ENCODE peak calls at places on chromosomes 12 and 14, in four cellular contexts. J is HCT116, K is upper lobe of left lung, F is HepG2. M is an unnamed sample.

GRCh38 chr12:124603910-124604775 is 36.7 kb upstream of the NCOR2 start:
- ATAC-seq in J (no peak), K (no peak), F (no peak), M (no peak)

GRCh38 chr14:75469606-75470237 is 41.9 kb downstream of the JDP2 start:
- ATAC-seq in J (no peak), K (peak), F (no peak), M (peak)

GRCh38 chr12:47804177-47804576 is 15.5 kb downstream of the HDAC7 start:
- ATAC-seq in J (no peak), K (no peak), F (no peak), M (no peak)

GRCh38 chr14:53979747-53980642 is 23.4 kb upstream of the BMP4 start:
- ATAC-seq in J (peak), K (no peak), F (peak), M (peak)

GRCh38 chr12:27554421-27555186 is 30.6 kb downstream of the PPFIBP1 start:
- ATAC-seq in J (no peak), K (no peak), F (no peak), M (peak)

GRCh38 chr14:22159968-22160367 is 429.1 kb downstream of the DAD1 start:
- ATAC-seq in J (no peak), K (no peak), F (no peak), M (no peak)

GRCh38 chr14:68604361-68604730 is 188.5 kb downstream of the ZFP36L1 start:
- ATAC-seq in J (no peak), K (no peak), F (no peak), M (no peak)

GRCh38 chr12:69385038-69385437 is 25.5 kb downstream of the YEATS4 start:
- ATAC-seq in J (no peak), K (no peak), F (no peak), M (no peak)

GRCh38 chr12:27190761-27191160 is 53.3 kb upstream of the STK38L start:
- ATAC-seq in J (no peak), K (no peak), F (no peak), M (no peak)

GRCh38 chr12:133203344-133204263 is 22.3 kb downstream of the ZNF268 start:
- ATAC-seq in J (no peak), K (no peak), F (no peak), M (no peak)

GRCh38 chr12:75790219-75790618 is 241.4 kb downstream of the PHLDA1 start:
- ATAC-seq in J (no peak), K (no peak), F (no peak), M (no peak)

GRCh38 chr14:75142494-75142893 is 15.6 kb upstream of the NEK9 start:
- ATAC-seq in J (no peak), K (no peak), F (no peak), M (no peak)

GRCh38 chr12:953776-954175 is 4.3 kb upstream of the RAD52 start:
- ATAC-seq in J (no peak), K (no peak), F (no peak), M (no peak)

GRCh38 chr12:84619053-84619452 is 293.5 kb downstream of the SLC6A15 start:
- ATAC-seq in J (no peak), K (no peak), F (no peak), M (no peak)

GRCh38 chr12:45299132-45299692 is 83.3 kb downstream of the ANO6 start:
- ATAC-seq in J (peak), K (no peak), F (no peak), M (peak)

GRCh38 chr14:74018029-74018703 is 922 bp downstream of the ENTPD5 start:
- ATAC-seq in J (peak), K (peak), F (peak), M (peak)

GRCh38 chr12:75489613-75490210 is 9.2 kb downstream of the GLIPR1 start:
- ATAC-seq in J (peak), K (no peak), F (no peak), M (no peak)

GRCh38 chr14:76514599-76514998 is 138.7 kb downstream of the ESRRB start:
- ATAC-seq in J (peak), K (no peak), F (peak), M (no peak)

GRCh38 chr12:110717037-110717436 is 25.7 kb downstream of the PPP1CC start:
- ATAC-seq in J (peak), K (no peak), F (peak), M (no peak)
- TF ChIP-seq POLR2A in J (no peak), K (no peak), F (no peak), M (no peak)

DNA sequence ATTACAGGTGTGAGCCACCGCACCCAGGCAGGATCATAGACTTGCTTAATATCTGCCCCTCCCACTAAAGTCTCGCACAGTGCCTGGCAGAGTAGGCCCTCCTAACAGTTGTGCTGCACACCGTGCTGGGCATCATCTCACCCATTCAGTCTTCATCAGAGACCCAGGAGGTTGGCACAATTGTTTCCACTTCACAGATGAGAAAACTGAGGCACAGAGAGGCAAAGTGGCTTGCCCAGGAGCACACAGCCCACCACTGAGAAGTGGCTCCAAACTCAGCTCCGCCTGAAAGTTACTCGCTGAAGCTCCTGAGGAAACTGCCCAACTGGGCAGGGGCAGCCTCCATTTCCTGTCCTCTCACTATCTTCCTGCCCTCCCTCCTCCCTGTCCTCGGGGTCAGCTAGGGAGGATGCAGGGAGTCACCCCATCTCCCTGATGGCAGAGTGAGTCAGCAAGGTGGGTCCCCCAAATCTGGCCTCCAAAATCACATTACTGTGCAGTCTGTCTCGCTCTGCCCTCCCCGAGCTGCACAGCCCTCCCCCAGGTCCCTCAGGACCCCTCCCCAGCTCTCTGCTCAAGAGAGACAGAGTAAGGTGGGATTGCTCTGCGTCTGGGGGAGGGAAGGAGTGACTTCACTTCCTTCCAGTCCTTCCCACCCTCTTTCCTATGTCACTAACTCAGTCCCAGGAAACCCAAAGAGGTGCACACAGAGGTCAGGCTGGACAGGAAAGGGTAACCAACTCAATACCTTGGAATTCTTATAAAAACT is 5.7 kb downstream of the SLC8B1 start:
- ATAC-seq in J (no peak), K (no peak), F (no peak), M (no peak)
- TF ChIP-seq POLR2AphosphoS5 in J (no peak), K (no peak), F (no peak), M (no peak)

DNA sequence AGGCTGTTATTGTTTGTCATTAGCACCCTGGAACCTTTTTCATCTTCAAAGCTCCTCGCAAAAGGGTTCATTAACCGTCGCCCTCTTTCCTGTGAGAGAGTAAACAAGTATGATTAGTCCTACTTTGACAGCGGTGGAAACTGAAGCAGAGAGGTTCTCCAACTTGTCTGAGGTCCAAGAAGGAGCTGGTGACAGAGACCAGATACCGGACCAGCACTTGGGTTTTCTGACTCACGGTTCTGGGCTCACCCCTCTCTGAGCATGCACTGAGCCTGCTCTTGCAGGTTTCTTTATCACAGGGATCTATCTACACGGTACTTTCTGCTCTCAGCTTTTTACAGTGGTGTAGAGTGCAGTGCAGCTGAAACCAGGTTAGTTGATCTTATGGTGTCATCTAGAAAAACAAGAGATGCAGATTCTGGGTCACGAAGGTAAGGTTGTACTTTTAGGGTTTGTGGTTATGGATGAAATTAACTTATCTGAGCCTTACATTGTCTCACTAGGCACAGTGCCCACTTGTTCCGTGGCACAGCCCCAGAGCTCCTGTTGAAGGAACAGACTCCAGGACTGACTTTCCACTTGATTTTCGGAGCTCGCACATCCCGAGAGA is 62.1 kb downstream of the PPP2R5C start:
- ATAC-seq in J (no peak), K (peak), F (no peak), M (peak)
- TF ChIP-seq POLR2A in J (no peak), K (peak), F (no peak), M (no peak)

GRCh38 chr12:42921741-42922511 is 332.4 kb upstream of the PRICKLE1 start:
- ATAC-seq in J (no peak), K (no peak), F (no peak), M (no peak)
- TF ChIP-seq POLR2AphosphoS5 in J (no peak), K (no peak), F (no peak), M (no peak)

DNA sequence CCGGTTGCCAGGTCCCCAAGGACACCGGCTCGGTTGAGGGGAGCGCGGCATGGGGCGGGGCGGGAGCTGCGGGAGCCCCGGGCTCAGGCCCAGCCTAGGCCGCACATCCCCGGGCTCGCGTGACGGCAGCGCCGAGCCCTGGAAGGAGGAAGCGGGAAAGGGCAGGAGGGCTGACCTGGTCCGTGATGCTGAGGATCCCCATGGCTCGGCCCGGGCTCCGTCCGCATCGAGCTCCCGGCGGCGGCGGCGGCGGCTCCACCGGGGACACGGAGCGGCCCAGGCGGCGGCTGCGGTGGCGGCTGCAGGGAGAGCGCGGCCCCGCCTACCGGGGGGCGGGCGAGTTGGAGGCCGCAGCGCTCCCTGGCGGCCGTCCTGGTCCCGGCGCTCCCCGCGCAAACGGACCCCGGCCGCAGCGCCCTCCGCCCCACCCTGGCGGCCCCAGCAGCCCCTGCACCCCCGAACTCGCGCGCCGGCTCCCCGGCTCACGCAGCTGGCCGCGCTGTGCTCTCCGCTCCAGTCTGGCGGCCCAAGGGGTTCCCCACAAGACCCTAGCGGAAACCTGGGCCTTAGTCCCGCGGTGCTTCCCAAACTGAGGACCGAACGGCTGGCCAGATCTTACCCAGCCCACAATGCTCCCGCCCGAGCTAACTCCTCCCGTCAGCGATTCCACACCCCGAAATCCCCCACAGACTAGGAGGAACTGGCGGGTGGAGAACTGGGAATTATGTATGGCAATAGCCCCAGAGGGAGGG is at the start of gene ANKRD52:
- ATAC-seq in J (peak), K (peak), F (peak), M (peak)
- TF ChIP-seq POLR2A in J (no peak), K (no peak), F (peak), M (peak)

DNA sequence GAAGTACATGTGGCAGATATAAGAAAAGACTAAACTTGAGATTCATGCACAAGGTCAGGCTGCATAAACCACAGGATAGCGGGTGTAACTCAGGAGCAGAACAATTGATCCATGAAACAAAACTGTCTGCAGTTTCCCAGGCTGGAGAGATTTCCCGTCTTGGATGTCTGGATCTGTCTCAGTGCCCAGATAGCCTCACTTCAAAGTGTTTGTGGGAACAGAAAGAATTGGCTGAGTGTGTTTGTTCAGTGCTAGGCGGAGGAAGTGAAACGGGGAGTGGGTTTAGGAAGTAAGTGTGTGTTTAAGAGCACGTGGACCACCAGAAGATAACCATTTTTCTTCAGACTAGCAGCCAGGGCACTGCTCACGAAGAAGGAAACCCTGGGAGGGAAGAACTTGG is 1.4 kb upstream of the RNASE10 start:
- ATAC-seq in J (no peak), K (no peak), F (no peak), M (no peak)
- TF ChIP-seq POLR2AphosphoS5 in J (no peak), K (no peak), F (no peak), M (no peak)

GRCh38 chr14:99597911-99598600 is 6.0 kb downstream of the CCDC85C start:
- ATAC-seq in J (no peak), K (no peak), F (no peak), M (no peak)
- TF ChIP-seq POLR2A in J (no peak), K (no peak), F (no peak), M (no peak)

DNA sequence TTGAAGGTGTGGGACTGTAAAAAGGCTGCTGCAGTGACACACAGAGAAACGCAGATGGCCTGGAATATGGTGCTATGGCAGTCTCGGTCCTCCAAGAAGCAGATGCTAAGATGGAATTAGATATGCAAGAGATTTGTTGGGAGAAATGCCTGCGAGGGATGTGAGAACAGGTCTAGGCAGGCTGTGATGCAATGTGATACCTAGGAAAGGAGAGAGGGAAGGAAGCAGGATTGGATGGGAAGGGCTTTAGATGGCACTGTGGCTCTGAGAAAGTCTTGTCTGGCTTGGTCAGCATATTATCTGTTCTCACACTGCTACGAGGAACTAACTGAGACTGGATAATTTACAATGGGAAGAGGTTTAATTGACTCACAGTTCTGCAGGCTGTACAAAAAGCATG is 374.4 kb downstream of the BCAT1 start:
- ATAC-seq in J (no peak), K (no peak), F (no peak), M (no peak)
- TF ChIP-seq POLR2AphosphoS5 in J (no peak), K (no peak), F (no peak), M (no peak)

DNA sequence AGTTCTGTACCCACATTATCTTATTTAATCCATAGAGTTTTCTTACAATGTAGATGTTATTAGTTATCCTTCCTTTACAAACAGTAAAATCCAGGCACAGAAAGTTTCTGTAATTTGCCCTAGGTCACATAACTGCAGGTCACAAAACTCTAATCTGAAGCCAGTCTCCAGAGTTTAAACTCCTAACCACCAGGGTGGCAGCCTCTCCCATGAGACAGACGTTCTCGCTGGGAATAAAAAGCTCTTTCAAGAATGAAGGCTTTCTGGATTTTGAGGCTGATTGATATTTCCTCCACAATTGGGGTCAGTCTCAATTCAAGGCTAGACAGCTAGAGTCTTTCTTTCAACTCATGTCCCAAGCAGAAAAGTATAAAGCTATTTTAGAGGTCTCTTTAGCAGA is 95.8 kb upstream of the PLEKHG7 start:
- ATAC-seq in J (no peak), K (no peak), F (no peak), M (no peak)
- TF ChIP-seq POLR2A in J (no peak), K (no peak), F (no peak), M (no peak)